ENCODE peak calls at places on chromosome 20, in seven cellular contexts. A is thyroid gland, H is ovary, C is right lobe of liver, K is transverse colon, L is H1, W is adrenal gland. R is an unnamed sample.

GRCh38 chr20:52484438-52484837 is 292.9 kb upstream of the ZFP64 start:
- DNase-seq in A (no peak), H (no peak), C (no peak), K (no peak), L (no peak), W (no peak), R (no peak)

GRCh38 chr20:21048841-21049273 is 57.3 kb downstream of the LINC00237 start:
- DNase-seq in A (peak; percentile 17), H (no peak), C (peak; percentile 55), K (peak; percentile 28), L (no peak), W (peak; percentile 40), R (peak; percentile 61)

GRCh38 chr20:12358006-12358654 is 440.4 kb downstream of the BTBD3 start:
- DNase-seq in A (no peak), H (no peak), C (peak; percentile 50), K (no peak), L (no peak), W (no peak), R (peak; percentile 30)

GRCh38 chr20:53149652-53150205 is 177.6 kb downstream of the TSHZ2 start:
- DNase-seq in A (no peak), H (no peak), C (no peak), K (no peak), L (no peak), W (no peak), R (no peak)

GRCh38 chr20:6051505-6051904 is 2.4 kb downstream of the LRRN4 start:
- DNase-seq in A (no peak), H (no peak), C (no peak), K (no peak), L (no peak), W (no peak), R (no peak)

GRCh38 chr20:36478137-36478905 is 63.0 kb upstream of the MYL9 start:
- DNase-seq in A (no peak), H (no peak), C (no peak), K (no peak), L (no peak), W (no peak), R (no peak)

GRCh38 chr20:31606928-31607639 is 2.0 kb downstream of the ID1 start:
- DNase-seq in A (peak; percentile 64), H (no peak), C (peak; percentile 76), K (peak; percentile 55), L (no peak), W (no peak), R (no peak)

GRCh38 chr20:48262955-48263354 is 477.7 kb upstream of the SULF2 start:
- DNase-seq in A (no peak), H (no peak), C (no peak), K (no peak), L (no peak), W (no peak), R (no peak)

GRCh38 chr20:1569417-1569861 is 11.9 kb upstream of the SIRPD start:
- DNase-seq in A (no peak), H (no peak), C (no peak), K (no peak), L (no peak), W (peak; percentile 22), R (no peak)

GRCh38 chr20:35146299-35146921 is 726 bp downstream of the EDEM2 start:
- DNase-seq in A (peak; percentile 30), H (peak; percentile 51), C (peak; percentile 60), K (no peak), L (no peak), W (no peak), R (peak; percentile 21)

GRCh38 chr20:10558635-10559187 is 115.1 kb downstream of the JAG1 start:
- DNase-seq in A (no peak), H (no peak), C (no peak), K (no peak), L (no peak), W (no peak), R (no peak)

GRCh38 chr20:35129647-35130069 is 17.5 kb downstream of the EDEM2 start:
- DNase-seq in A (no peak), H (no peak), C (no peak), K (no peak), L (no peak), W (no peak), R (no peak)

GRCh38 chr20:5933802-5934436 is 16.4 kb downstream of the TRMT6 start:
- DNase-seq in A (no peak), H (no peak), C (no peak), K (no peak), L (no peak), W (no peak), R (no peak)

GRCh38 chr20:58634818-58635665 is 16.0 kb upstream of the STX16 start:
- DNase-seq in A (peak; percentile 22), H (peak; percentile 57), C (no peak), K (no peak), L (no peak), W (no peak), R (no peak)

GRCh38 chr20:37142708-37143107 is 36.4 kb upstream of the RPN2 start:
- DNase-seq in A (no peak), H (no peak), C (no peak), K (no peak), L (no peak), W (no peak), R (no peak)

GRCh38 chr20:5131502-5131901 is 4.7 kb downstream of the CDS2 start:
- DNase-seq in A (no peak), H (no peak), C (no peak), K (no peak), L (no peak), W (no peak), R (no peak)

GRCh38 chr20:61251529-61252393 is at the start of gene CDH4:
- DNase-seq in A (no peak), H (no peak), C (no peak), K (no peak), L (no peak), W (no peak), R (no peak)
- TF ChIP-seq POLR2A in A (no peak), H (no peak), C (no peak), K (no peak), L (no peak), W (no peak), R (no peak)

DNA sequence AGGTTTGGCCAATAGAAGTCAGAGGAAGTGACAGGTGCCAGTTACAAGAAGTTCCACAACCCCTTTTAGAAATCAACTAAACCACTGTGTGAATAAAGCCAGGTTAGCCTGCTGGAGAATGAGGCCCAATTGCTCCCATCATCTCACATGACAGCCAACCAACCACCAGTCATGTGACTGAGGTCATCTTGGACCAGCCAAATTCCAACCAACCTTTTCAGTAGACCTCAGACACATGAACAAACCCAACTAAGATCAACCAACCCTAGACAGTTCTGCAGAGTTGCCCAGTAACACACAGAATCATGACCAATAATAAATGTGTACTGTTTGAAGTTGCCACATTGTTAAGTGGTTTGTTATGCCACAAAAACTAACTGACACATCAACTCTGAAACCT is 44.6 kb upstream of the GGTLC1 start:
- DNase-seq in A (no peak), H (no peak), C (no peak), K (no peak), L (no peak), W (no peak), R (no peak)
- H3K27ac ChIP-seq in A (no peak overlapping the region), H (no peak overlapping the region), C (no peak overlapping the region), K (no peak overlapping the region), L (no peak overlapping the region), W (no peak overlapping the region), R (no peak overlapping the region)

GRCh38 chr20:49280463-49281058 is 2.7 kb upstream of the ZNFX1 start:
- DNase-seq in A (no peak), H (no peak), C (no peak), K (no peak), L (no peak), W (no peak), R (no peak)
- H3K9me3 ChIP-seq in A (no peaks in the 10 kb centered on the region), H (peaks cover 23% of the 10 kb centered on the region), C (no peaks in the 10 kb centered on the region), K (peaks cover 20% of the 10 kb centered on the region), L (no peaks in the 10 kb centered on the region), W (no peaks in the 10 kb centered on the region), R (no peaks in the 10 kb centered on the region)

GRCh38 chr20:40284611-40285010 is 404.4 kb downstream of the MAFB start:
- DNase-seq in A (no peak), H (no peak), C (no peak), K (no peak), L (no peak), W (no peak), R (no peak)

GRCh38 chr20:40291483-40291882 is 397.6 kb downstream of the MAFB start:
- DNase-seq in A (no peak), H (no peak), C (no peak), K (no peak), L (no peak), W (no peak), R (no peak)

GRCh38 chr20:40283689-40284088 is 405.3 kb downstream of the MAFB start:
- DNase-seq in A (no peak), H (no peak), C (no peak), K (no peak), L (no peak), W (no peak), R (no peak)

GRCh38 chr20:40286991-40287531 is 402.0 kb downstream of the MAFB start:
- DNase-seq in A (peak; percentile 92), H (peak; percentile 38), C (peak; percentile 54), K (peak; percentile 70), L (no peak), W (peak; percentile 74), R (no peak)

GRCh38 chr20:40287683-40288082 is 401.4 kb downstream of the MAFB start:
- DNase-seq in A (no peak), H (no peak), C (no peak), K (no peak), L (no peak), W (no peak), R (no peak)
- TF ChIP-seq POLR2A in A (no peak), H (no peak), C (no peak), K (no peak), L (no peak), W (no peak), R (no peak)

GRCh38 chr20:46207031-46207549 is 89.0 kb downstream of the CD40 start:
- DNase-seq in A (no peak), H (peak; percentile 72), C (no peak), K (no peak), L (no peak), W (peak; percentile 68), R (peak; percentile 55)
- H3K27ac ChIP-seq in A (no peak overlapping the region), H (no peak overlapping the region), C (no peak overlapping the region), K (no peak overlapping the region), L (no peak overlapping the region), W (no peak overlapping the region), R (peak overlapping the region; percentile 3)

R was measured in testis.